ENCODE peak calls at places on chromosomes 4 and X, in seven cellular contexts. G is mesendoderm, V is H1, A is IMR-90, N is neuronal stem cell, P is mesenchymal stem cell, Q is trophoblast cell. U is an unnamed sample.

GRCh38 chr4:69070590-69070989 is 25.7 kb upstream of the UGT2B7 start:
- DNase-seq in G (no peak), V (no peak), Q (no peak), A (no peak), N (no peak), P (no peak), U (no peak)

GRCh38 chr4:174119051-174119450 is 164.4 kb downstream of the FBXO8 start:
- DNase-seq in A (peak; percentile 51), V (no peak), G (no peak), Q (peak; percentile 55), N (no peak), P (peak; percentile 88), U (no peak)

GRCh38 chr4:14719053-14719452 is 283.2 kb upstream of the CPEB2 start:
- DNase-seq in G (no peak), N (no peak), A (peak; percentile 7), Q (no peak), P (peak; percentile 9), V (no peak), U (no peak)

GRCh38 chr4:158043971-158044618 is 128.7 kb downstream of the GASK1B start:
- DNase-seq in G (no peak), P (no peak), V (no peak), N (no peak), Q (no peak), A (no peak), U (no peak)

GRCh38 chr4:110793890-110794588 is 171.2 kb upstream of the PITX2 start:
- DNase-seq in Q (no peak), N (peak; percentile 33), P (peak; percentile 36), V (peak; percentile 52), G (peak; percentile 89), A (no peak), U (peak; percentile 45)

GRCh38 chrX:150821971-150822370 is 76.5 kb downstream of the CD99L2 start:
- DNase-seq in N (no peak), A (no peak), V (no peak), Q (no peak), P (no peak), G (no peak), U (no peak)

GRCh38 chr4:127783026-127783769 is 1.1 kb downstream of the HSPA4L start:
- DNase-seq in Q (peak; percentile 78), N (peak; percentile 17), A (peak; percentile 65), V (peak; percentile 48), G (peak; percentile 53), P (peak; percentile 37), U (peak; percentile 64)

GRCh38 chr4:45122406-45122805 is 396.1 kb upstream of the GNPDA2 start:
- DNase-seq in A (no peak), G (no peak), N (no peak), Q (no peak), P (no peak), V (no peak), U (no peak)

GRCh38 chrX:56766554-56767412 is 37.7 kb downstream of the NBDY start:
- DNase-seq in G (peak; percentile 75), A (peak; percentile 39), N (no peak), P (peak; percentile 33), V (peak; percentile 6), Q (no peak), U (peak; percentile 18)

GRCh38 chr4:186685744-186686143 is 37.9 kb downstream of the FAT1 start:
- DNase-seq in A (peak; percentile 92), V (no peak), Q (no peak), G (peak; percentile 80), P (peak; percentile 89), N (no peak), U (no peak)

GRCh38 chrX:114800719-114801118 is 216.7 kb downstream of the IL13RA2 start:
- DNase-seq in Q (peak; percentile 2), V (no peak), N (no peak), G (no peak), P (peak; percentile 53), A (peak; percentile 12), U (no peak)

GRCh38 chr4:87961993-87962791 is 13.3 kb upstream of the SPP1 start:
- DNase-seq in A (peak; percentile 47), V (no peak), N (no peak), P (peak; percentile 57), Q (peak; percentile 30), G (peak; percentile 60), U (no peak)

GRCh38 chr4:188606635-188607034 is 467.4 kb downstream of the TRIML1 start:
- DNase-seq in P (no peak), Q (no peak), N (no peak), G (no peak), A (no peak), V (no peak), U (no peak)

GRCh38 chrX:110277609-110278008 is 40.3 kb downstream of the AMMECR1 start:
- DNase-seq in V (no peak), N (no peak), P (no peak), G (no peak), Q (no peak), A (no peak), U (no peak)

GRCh38 chr4:64158648-64159326 is 250.5 kb downstream of the TECRL start:
- DNase-seq in P (peak; percentile 72), A (peak; percentile 22), V (peak; percentile 58), N (peak; percentile 63), Q (peak; percentile 33), G (peak; percentile 82), U (peak; percentile 53)

GRCh38 chr4:7354937-7355336 is 79.8 kb downstream of the PSAPL1 start:
- DNase-seq in V (no peak), P (no peak), A (peak; percentile 42), G (no peak), Q (no peak), N (no peak), U (no peak)

GRCh38 chr4:24794916-24795665 is at the start of gene SOD3:
- DNase-seq in Q (peak; percentile 92), P (peak; percentile 69), A (peak; percentile 86), G (peak; percentile 91), V (peak; percentile 74), N (peak; percentile 48), U (peak; percentile 93)

GRCh38 chr4:94649381-94650128 is 108.2 kb upstream of the BMPR1B start:
- DNase-seq in P (no peak), A (peak; percentile 32), V (no peak), N (no peak), G (no peak), Q (no peak), U (no peak)

GRCh38 chr4:94650129-94650495 is 107.6 kb upstream of the BMPR1B start:
- DNase-seq in Q (no peak), A (no peak), G (no peak), P (no peak), N (no peak), V (no peak), U (no peak)

GRCh38 chr4:94648699-94649098 is 109.1 kb upstream of the BMPR1B start:
- DNase-seq in N (no peak), G (no peak), A (no peak), Q (no peak), V (no peak), P (no peak), U (no peak)

GRCh38 chr4:94653095-94653649 is 104.6 kb upstream of the BMPR1B start:
- DNase-seq in P (no peak), A (no peak), N (no peak), V (no peak), Q (peak; percentile 24), G (peak; percentile 12), U (no peak)

DNA sequence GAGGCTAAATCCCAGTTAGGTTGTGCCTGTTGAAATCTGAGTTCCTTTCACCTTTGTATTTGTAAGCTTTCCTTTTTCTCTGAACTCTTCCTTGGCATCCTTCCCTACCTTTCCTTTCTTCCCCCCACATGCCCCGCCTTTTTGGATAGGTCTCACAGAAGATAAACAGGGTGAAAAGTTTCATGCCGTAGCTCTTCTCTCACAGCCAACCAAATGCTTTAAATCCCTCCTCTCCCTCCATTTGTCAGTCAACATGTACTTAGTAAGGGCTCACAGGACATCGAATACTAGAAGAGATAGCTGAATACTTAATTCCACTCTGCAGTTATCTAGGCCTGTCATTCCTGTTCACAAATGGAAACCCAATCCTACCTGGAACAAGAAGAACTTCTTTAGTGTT is 107.1 kb upstream of the BMPR1B start:
- DNase-seq in Q (no peak), P (no peak), A (peak; percentile 10), V (no peak), G (peak; percentile 40), N (no peak), U (no peak)
- H3K4ac ChIP-seq in Q (no peak overlapping the region), P (no peak overlapping the region), A (no peak overlapping the region), V (no peak overlapping the region), G (no peak overlapping the region), N (no peak overlapping the region), U (no peak overlapping the region)

DNA sequence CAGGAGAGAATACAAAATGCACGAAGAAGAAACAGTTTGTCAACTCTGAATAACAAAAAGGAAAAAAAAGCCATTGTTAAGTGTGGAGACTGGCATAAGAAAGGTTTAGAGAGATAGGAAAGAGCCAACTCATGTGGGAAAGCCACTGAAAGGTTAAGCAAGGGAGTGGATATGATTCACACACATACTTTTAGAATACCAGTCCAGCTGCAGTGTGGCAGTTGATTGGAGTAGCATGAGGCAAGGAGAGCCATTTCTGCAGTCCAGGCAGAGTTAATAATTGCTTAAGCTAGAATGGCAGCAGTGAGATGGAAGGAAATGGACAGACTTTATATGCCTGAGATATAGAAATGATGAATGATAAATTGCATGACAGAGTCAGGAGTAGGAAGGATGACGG is 36.9 kb upstream of the ADAD1 start:
- DNase-seq in N (no peak), Q (peak; percentile 57), P (peak; percentile 80), A (peak; percentile 87), G (no peak), V (no peak), U (no peak)
- H3K27ac ChIP-seq in N (no peak overlapping the region), Q (no peak overlapping the region), P (peak overlapping the region; percentile 85), A (no peak overlapping the region), G (no peak overlapping the region), V (no peak overlapping the region), U (no peak overlapping the region)

DNA sequence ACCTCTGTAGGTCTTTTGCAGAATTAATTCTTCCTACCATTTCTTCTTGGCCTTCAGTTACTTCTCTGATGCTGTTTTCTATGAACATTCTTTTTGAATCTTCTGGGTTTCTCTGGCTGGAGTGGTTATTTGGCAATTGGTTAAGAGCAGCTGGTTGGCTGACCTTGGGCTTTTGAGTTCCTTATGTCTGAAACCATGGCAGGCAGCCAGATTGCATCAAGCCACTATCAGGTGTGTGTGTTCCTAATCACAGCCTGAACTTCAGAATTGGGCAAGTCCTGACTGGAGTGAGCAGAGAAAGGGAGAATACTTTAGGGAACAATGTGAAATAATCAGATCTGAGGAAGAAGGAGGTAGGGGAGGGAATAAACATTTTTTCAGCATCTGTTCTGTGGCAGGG is 90.2 kb downstream of the ARHGAP10 start:
- DNase-seq in P (peak; percentile 56), G (no peak), V (no peak), A (peak; percentile 79), Q (peak; percentile 47), N (no peak), U (no peak)
- H3K4me1 ChIP-seq in P (peaks cover 9% of the 10 kb centered on the region), G (no peaks in the 10 kb centered on the region), V (no peaks in the 10 kb centered on the region), A (peaks cover 14% of the 10 kb centered on the region), Q (peaks cover 4% of the 10 kb centered on the region), N (peaks cover 8% of the 10 kb centered on the region), U (no peaks in the 10 kb centered on the region)

GRCh38 chr4:185278716-185279115 is 69.3 kb downstream of the SNX25 start:
- DNase-seq in Q (no peak), A (peak; percentile 57), G (no peak), V (no peak), N (no peak), P (no peak), U (no peak)

GRCh38 chr4:185270885-185271284 is 61.5 kb downstream of the SNX25 start:
- DNase-seq in A (no peak), N (no peak), Q (no peak), G (no peak), V (no peak), P (no peak), U (no peak)

GRCh38 chr4:185272232-185272631 is 62.8 kb downstream of the SNX25 start:
- DNase-seq in Q (no peak), N (no peak), A (no peak), P (no peak), V (no peak), G (no peak), U (no peak)

GRCh38 chr4:185276036-185276435 is 66.6 kb downstream of the SNX25 start:
- DNase-seq in G (no peak), Q (no peak), A (peak; percentile 64), N (no peak), P (no peak), V (no peak), U (no peak)

GRCh38 chr4:185275501-185275900 is 66.1 kb downstream of the SNX25 start:
- DNase-seq in V (no peak), G (no peak), A (peak; percentile 28), P (no peak), Q (no peak), N (no peak), U (no peak)
- H3K4ac ChIP-seq in V (no peak overlapping the region), G (no peak overlapping the region), A (no peak overlapping the region), P (no peak overlapping the region), Q (no peak overlapping the region), N (no peak overlapping the region), U (no peak overlapping the region)